ENCODE peak calls at places on chromosomes 7 and 10, in ten cellular contexts. Z is memory B cell; D is HT1080; A is hippocampal formation; G is stimulated activated CD8-positive, alpha-beta memory T cell treated with anti-CD3 and anti-CD28 coated beads, Interleukin-4, amount 100 ng/mL, for 24 hours; U is ACHN; P is cardiac fibroblast; W is central memory CD8-positive, alpha-beta T cell; R is type B pancreatic cell; N is NCI-H1105. V is an unnamed sample.

GRCh38 chr7:45146531-45147379 is 10.8 kb upstream of the RAMP3 start:
- DNase-seq in D (no peak), Z (no peak), P (no peak), R (no peak), G (no peak), N (no peak), W (no peak), A (no peak), U (no peak), V (no peak)

GRCh38 chr7:87151701-87152111 is 547 bp upstream of the DMTF1 start:
- DNase-seq in R (no peak), D (no peak), G (no peak), U (no peak), A (no peak), N (no peak), Z (no peak), W (no peak), P (no peak), V (no peak)

GRCh38 chr7:156783864-156784263 is 109.1 kb downstream of the LMBR1 start:
- DNase-seq in N (no peak), R (no peak), U (no peak), P (peak), G (no peak), Z (no peak), A (no peak), D (no peak), W (no peak), V (no peak)

GRCh38 chr10:3080608-3081007 is 13.3 kb downstream of the PFKP start:
- DNase-seq in N (no peak), R (no peak), P (peak), A (no peak), W (no peak), Z (no peak), U (no peak), G (no peak), D (no peak), V (no peak)

GRCh38 chr10:114634607-114634974 is 23.5 kb downstream of the ABLIM1 start:
- DNase-seq in P (peak), Z (no peak), W (no peak), D (peak), A (peak), U (peak), G (no peak), N (no peak), R (no peak), V (peak)

GRCh38 chr10:98466916-98467505 is 20.3 kb upstream of the HPS1 start:
- DNase-seq in D (no peak), R (no peak), G (no peak), A (no peak), N (no peak), W (no peak), P (no peak), U (no peak), Z (no peak), V (no peak)

GRCh38 chr7:55557666-55558188 is 14.6 kb downstream of the VOPP1 start:
- DNase-seq in W (no peak), N (no peak), Z (no peak), P (no peak), U (no peak), G (no peak), A (no peak), D (no peak), R (no peak), V (no peak)

GRCh38 chr10:44260286-44260928 is 124.5 kb downstream of the CXCL12 start:
- DNase-seq in D (no peak), U (no peak), G (no peak), A (no peak), R (no peak), N (no peak), P (no peak), W (no peak), Z (no peak), V (no peak)

GRCh38 chr10:116430288-116430687 is 2.6 kb downstream of the PNLIPRP3 start:
- DNase-seq in G (no peak), R (no peak), P (no peak), U (no peak), W (no peak), N (no peak), A (no peak), Z (no peak), D (no peak), V (no peak)

GRCh38 chr10:132688580-132689420 is 97.1 kb downstream of the NKX6-2 start:
- DNase-seq in R (peak), G (no peak), U (no peak), D (no peak), N (no peak), A (no peak), W (no peak), Z (no peak), P (no peak), V (no peak)

GRCh38 chr10:100817268-100817839 is 72.0 kb downstream of the PAX2 start:
- DNase-seq in N (no peak), Z (no peak), R (peak), D (no peak), U (peak), A (no peak), W (no peak), P (no peak), G (no peak), V (no peak)

GRCh38 chr7:141640239-141640840 is 61.6 kb downstream of the DENND11 start:
- DNase-seq in P (no peak), R (no peak), U (no peak), W (no peak), D (peak), A (no peak), G (no peak), N (no peak), Z (no peak), V (peak)

GRCh38 chr7:49639068-49639593 is 134.3 kb upstream of the VWC2 start:
- DNase-seq in N (no peak), W (no peak), U (no peak), Z (no peak), R (no peak), D (no peak), G (no peak), P (no peak), A (no peak), V (no peak)

GRCh38 chr10:121282797-121283515 is 315.3 kb downstream of the FGFR2 start:
- DNase-seq in G (no peak), R (no peak), Z (no peak), D (no peak), U (no peak), P (no peak), N (no peak), A (no peak), W (no peak), V (no peak)

GRCh38 chr10:92667078-92667477 is 22.7 kb upstream of the HHEX start:
- DNase-seq in P (no peak), R (no peak), G (no peak), A (no peak), Z (no peak), U (no peak), W (no peak), N (no peak), D (no peak), V (no peak)

GRCh38 chr7:56175784-56176183 is 59.6 kb upstream of the NUPR2 start:
- DNase-seq in Z (no peak), W (no peak), R (no peak), U (no peak), P (no peak), A (no peak), G (no peak), N (no peak), D (no peak), V (no peak)

GRCh38 chr7:36658603-36659516 is 65.4 kb downstream of the AOAH start:
- DNase-seq in W (no peak), D (peak), G (no peak), R (no peak), P (peak), Z (no peak), N (no peak), A (no peak), U (peak), V (peak)

GRCh38 chr7:100209493-100209892 is 10.3 kb upstream of the PVRIG start:
- DNase-seq in U (no peak), P (no peak), A (no peak), R (no peak), D (no peak), Z (no peak), G (no peak), N (no peak), W (no peak), V (no peak)

GRCh38 chr10:116115233-116115632 is 157.8 kb downstream of the GFRA1 start:
- DNase-seq in D (no peak), Z (no peak), N (no peak), P (no peak), U (no peak), W (no peak), A (no peak), R (no peak), G (no peak), V (no peak)

GRCh38 chr10:86960003-86960862 is 1.8 kb downstream of the SNCG start:
- DNase-seq in R (no peak), W (no peak), Z (no peak), D (peak), U (peak), P (peak), A (no peak), G (no peak), N (no peak), V (peak)

GRCh38 chr10:132549416-132549815 is 11.8 kb downstream of the INPP5A start:
- DNase-seq in D (no peak), A (no peak), Z (no peak), P (no peak), G (no peak), N (peak), R (no peak), U (no peak), W (no peak), V (no peak)

GRCh38 chr7:28708033-28708451 is 250.1 kb downstream of the TRIL start:
- DNase-seq in G (no peak), P (peak), A (no peak), D (no peak), R (no peak), Z (no peak), W (no peak), U (peak), N (no peak), V (no peak)

GRCh38 chr10:113420057-113420732 is 132.7 kb upstream of the HABP2 start:
- DNase-seq in N (no peak), U (no peak), P (no peak), A (no peak), Z (no peak), D (no peak), G (no peak), W (no peak), R (no peak), V (no peak)

GRCh38 chr7:51034531-51035264 is 252.0 kb upstream of the GRB10 start:
- DNase-seq in N (no peak), A (no peak), U (peak), R (no peak), W (no peak), P (peak), G (no peak), D (peak), Z (no peak), V (peak)

GRCh38 chr10:24344695-24345473 is 135.9 kb downstream of the KIAA1217 start:
- DNase-seq in Z (no peak), D (no peak), A (no peak), G (no peak), W (no peak), N (no peak), P (no peak), R (no peak), U (no peak), V (no peak)

GRCh38 chr10:6409982-6410694 is 169.9 kb downstream of the PRKCQ start:
- DNase-seq in G (no peak), N (no peak), Z (no peak), D (no peak), U (no peak), P (peak), W (peak), A (no peak), R (no peak), V (peak)

GRCh38 chr7:130940326-130940725 is 206.3 kb upstream of the KLF14 start:
- DNase-seq in P (no peak), R (no peak), D (no peak), Z (no peak), G (no peak), A (no peak), U (no peak), N (no peak), W (no peak), V (peak)